ENCODE peak calls at places on chromosomes 3 and 15, in six cellular contexts. One of them, this sample, is unnamed.

GRCh38 chr3:139378587-139378986 is 10.9 kb downstream of the COPB2 start:
- DNase-seq in choroid plexus epithelial cell: peak
- DNase-seq in mesothelial cell of epicardium: no peak
- DNase-seq in fibroblast of lung: peak
- DNase-seq in BJ: no peak
- DNase-seq in GM10248: no peak
- DNase-seq in this sample: no peak

GRCh38 chr3:118473343-118473742 is 561.3 kb downstream of the IGSF11 start:
- DNase-seq in choroid plexus epithelial cell: no peak
- DNase-seq in mesothelial cell of epicardium: no peak
- DNase-seq in fibroblast of lung: no peak
- DNase-seq in BJ: no peak
- DNase-seq in GM10248: no peak
- DNase-seq in this sample: no peak

GRCh38 chr3:101687142-101687931 is 819 bp upstream of the RPL24 start:
- DNase-seq in choroid plexus epithelial cell: no peak
- DNase-seq in mesothelial cell of epicardium: no peak
- DNase-seq in fibroblast of lung: peak
- DNase-seq in BJ: no peak
- DNase-seq in GM10248: no peak
- DNase-seq in this sample: no peak

GRCh38 chr15:48602358-48603122 is 43.0 kb downstream of the FBN1 start:
- DNase-seq in choroid plexus epithelial cell: peak
- DNase-seq in mesothelial cell of epicardium: no peak
- DNase-seq in fibroblast of lung: peak
- DNase-seq in BJ: peak
- DNase-seq in GM10248: no peak
- DNase-seq in this sample: no peak

GRCh38 chr3:128497305-128498126 is 4.5 kb upstream of the GATA2 start:
- DNase-seq in choroid plexus epithelial cell: no peak
- DNase-seq in mesothelial cell of epicardium: peak
- DNase-seq in fibroblast of lung: peak
- DNase-seq in BJ: no peak
- DNase-seq in GM10248: peak
- DNase-seq in this sample: peak

GRCh38 chr15:69074011-69074842 is 59.7 kb downstream of the NOX5 start:
- DNase-seq in choroid plexus epithelial cell: peak
- DNase-seq in mesothelial cell of epicardium: peak
- DNase-seq in fibroblast of lung: peak
- DNase-seq in BJ: no peak
- DNase-seq in GM10248: no peak
- DNase-seq in this sample: no peak

GRCh38 chr3:177284383-177284881 is 87.2 kb upstream of the TBL1XR1 start:
- DNase-seq in choroid plexus epithelial cell: peak
- DNase-seq in mesothelial cell of epicardium: no peak
- DNase-seq in fibroblast of lung: peak
- DNase-seq in BJ: no peak
- DNase-seq in GM10248: no peak
- DNase-seq in this sample: no peak

GRCh38 chr3:128426128-128426921 is 40.4 kb downstream of the DNAJB8 start:
- DNase-seq in choroid plexus epithelial cell: peak
- DNase-seq in mesothelial cell of epicardium: peak
- DNase-seq in fibroblast of lung: no peak
- DNase-seq in BJ: no peak
- DNase-seq in GM10248: peak
- DNase-seq in this sample: peak

GRCh38 chr3:71008350-71008923 is 575.1 kb downstream of the FOXP1 start:
- DNase-seq in choroid plexus epithelial cell: no peak
- DNase-seq in mesothelial cell of epicardium: no peak
- DNase-seq in fibroblast of lung: no peak
- DNase-seq in BJ: no peak
- DNase-seq in GM10248: no peak
- DNase-seq in this sample: no peak

GRCh38 chr3:107222927-107223326 is 154.3 kb upstream of the CCDC54 start:
- DNase-seq in choroid plexus epithelial cell: peak
- DNase-seq in mesothelial cell of epicardium: no peak
- DNase-seq in fibroblast of lung: peak
- DNase-seq in BJ: peak
- DNase-seq in GM10248: no peak
- DNase-seq in this sample: no peak

GRCh38 chr3:14906355-14906960 is 40.9 kb upstream of the NR2C2 start:
- DNase-seq in choroid plexus epithelial cell: no peak
- DNase-seq in mesothelial cell of epicardium: no peak
- DNase-seq in fibroblast of lung: no peak
- DNase-seq in BJ: no peak
- DNase-seq in GM10248: no peak
- DNase-seq in this sample: no peak

GRCh38 chr15:52261498-52262242 is 33.9 kb downstream of the MYO5C start:
- DNase-seq in choroid plexus epithelial cell: peak
- DNase-seq in mesothelial cell of epicardium: no peak
- DNase-seq in fibroblast of lung: peak
- DNase-seq in BJ: peak
- DNase-seq in GM10248: peak
- DNase-seq in this sample: peak

GRCh38 chr3:126474498-126475410 is 937 bp downstream of the ZXDC start:
- DNase-seq in choroid plexus epithelial cell: peak
- DNase-seq in mesothelial cell of epicardium: peak
- DNase-seq in fibroblast of lung: peak
- DNase-seq in BJ: no peak
- DNase-seq in GM10248: peak
- DNase-seq in this sample: peak

GRCh38 chr3:38168988-38169363 is 3.6 kb downstream of the OXSR1 start:
- DNase-seq in choroid plexus epithelial cell: no peak
- DNase-seq in mesothelial cell of epicardium: no peak
- DNase-seq in fibroblast of lung: peak
- DNase-seq in BJ: no peak
- DNase-seq in GM10248: no peak
- DNase-seq in this sample: no peak

GRCh38 chr3:146019508-146019907 is 141.5 kb downstream of the PLOD2 start:
- DNase-seq in choroid plexus epithelial cell: no peak
- DNase-seq in mesothelial cell of epicardium: no peak
- DNase-seq in fibroblast of lung: no peak
- DNase-seq in BJ: no peak
- DNase-seq in GM10248: no peak
- DNase-seq in this sample: no peak

GRCh38 chr3:17602126-17602525 is 140.3 kb downstream of the TBC1D5 start:
- DNase-seq in choroid plexus epithelial cell: peak
- DNase-seq in mesothelial cell of epicardium: no peak
- DNase-seq in fibroblast of lung: peak
- DNase-seq in BJ: no peak
- DNase-seq in GM10248: no peak
- DNase-seq in this sample: no peak

GRCh38 chr3:192408721-192409151 is 318.6 kb downstream of the FGF12 start:
- DNase-seq in choroid plexus epithelial cell: no peak
- DNase-seq in mesothelial cell of epicardium: peak
- DNase-seq in fibroblast of lung: peak
- DNase-seq in BJ: no peak
- DNase-seq in GM10248: peak
- DNase-seq in this sample: no peak

GRCh38 chr3:29601861-29602585 is 321.2 kb downstream of the RBMS3 start:
- DNase-seq in choroid plexus epithelial cell: no peak
- DNase-seq in mesothelial cell of epicardium: no peak
- DNase-seq in fibroblast of lung: no peak
- DNase-seq in BJ: no peak
- DNase-seq in GM10248: no peak
- DNase-seq in this sample: no peak

GRCh38 chr3:72338942-72339749 is 509.1 kb downstream of the SHQ1 start:
- DNase-seq in choroid plexus epithelial cell: peak
- DNase-seq in mesothelial cell of epicardium: no peak
- DNase-seq in fibroblast of lung: peak
- DNase-seq in BJ: peak
- DNase-seq in GM10248: no peak
- DNase-seq in this sample: peak

GRCh38 chr15:27768731-27769510 is 330.2 kb downstream of the OCA2 start:
- DNase-seq in choroid plexus epithelial cell: no peak
- DNase-seq in mesothelial cell of epicardium: no peak
- DNase-seq in fibroblast of lung: no peak
- DNase-seq in BJ: no peak
- DNase-seq in GM10248: no peak
- DNase-seq in this sample: no peak

GRCh38 chr3:14718539-14718938 is 43.6 kb downstream of the C3orf20 start:
- DNase-seq in choroid plexus epithelial cell: no peak
- DNase-seq in mesothelial cell of epicardium: no peak
- DNase-seq in fibroblast of lung: no peak
- DNase-seq in BJ: no peak
- DNase-seq in GM10248: no peak
- DNase-seq in this sample: no peak

GRCh38 chr3:72289708-72290104 is 504.8 kb upstream of the PROK2 start:
- DNase-seq in choroid plexus epithelial cell: no peak
- DNase-seq in mesothelial cell of epicardium: no peak
- DNase-seq in fibroblast of lung: no peak
- DNase-seq in BJ: no peak
- DNase-seq in GM10248: no peak
- DNase-seq in this sample: no peak

GRCh38 chr3:89405145-89405544 is 297.7 kb downstream of the EPHA3 start:
- DNase-seq in choroid plexus epithelial cell: peak
- DNase-seq in mesothelial cell of epicardium: no peak
- DNase-seq in fibroblast of lung: peak
- DNase-seq in BJ: no peak
- DNase-seq in GM10248: no peak
- DNase-seq in this sample: no peak

GRCh38 chr3:50390523-50391177 is 31.3 kb upstream of the TMEM115 start:
- DNase-seq in choroid plexus epithelial cell: no peak
- DNase-seq in mesothelial cell of epicardium: no peak
- DNase-seq in fibroblast of lung: no peak
- DNase-seq in BJ: no peak
- DNase-seq in GM10248: no peak
- DNase-seq in this sample: no peak

GRCh38 chr15:31437686-31438085 is 111.1 kb downstream of the KLF13 start:
- DNase-seq in choroid plexus epithelial cell: no peak
- DNase-seq in mesothelial cell of epicardium: no peak
- DNase-seq in fibroblast of lung: no peak
- DNase-seq in BJ: no peak
- DNase-seq in GM10248: peak
- DNase-seq in this sample: peak

GRCh38 chr15:40591310-40591845 is 2.7 kb upstream of the KNL1 start:
- DNase-seq in choroid plexus epithelial cell: no peak
- DNase-seq in mesothelial cell of epicardium: peak
- DNase-seq in fibroblast of lung: no peak
- DNase-seq in BJ: no peak
- DNase-seq in GM10248: no peak
- DNase-seq in this sample: no peak

GRCh38 chr3:158058775-158059174 is 47.4 kb downstream of the SHOX2 start:
- DNase-seq in choroid plexus epithelial cell: no peak
- DNase-seq in mesothelial cell of epicardium: no peak
- DNase-seq in fibroblast of lung: no peak
- DNase-seq in BJ: no peak
- DNase-seq in GM10248: no peak
- DNase-seq in this sample: no peak

GRCh38 chr15:63025460-63025859 is 17.1 kb upstream of the TPM1 start:
- DNase-seq in choroid plexus epithelial cell: no peak
- DNase-seq in mesothelial cell of epicardium: no peak
- DNase-seq in fibroblast of lung: no peak
- DNase-seq in BJ: no peak
- DNase-seq in GM10248: no peak
- DNase-seq in this sample: no peak

GRCh38 chr15:73951044-73951561 is 24.8 kb downstream of the LOXL1 start:
- DNase-seq in choroid plexus epithelial cell: peak
- DNase-seq in mesothelial cell of epicardium: peak
- DNase-seq in fibroblast of lung: peak
- DNase-seq in BJ: peak
- DNase-seq in GM10248: peak
- DNase-seq in this sample: peak
- TF ChIP-seq CTCF in choroid plexus epithelial cell: peak
- TF ChIP-seq CTCF in mesothelial cell of epicardium: no peak
- TF ChIP-seq CTCF in fibroblast of lung: peak
- TF ChIP-seq CTCF in BJ: peak
- TF ChIP-seq CTCF in GM10248: peak
- TF ChIP-seq CTCF in this sample: peak

DNA sequence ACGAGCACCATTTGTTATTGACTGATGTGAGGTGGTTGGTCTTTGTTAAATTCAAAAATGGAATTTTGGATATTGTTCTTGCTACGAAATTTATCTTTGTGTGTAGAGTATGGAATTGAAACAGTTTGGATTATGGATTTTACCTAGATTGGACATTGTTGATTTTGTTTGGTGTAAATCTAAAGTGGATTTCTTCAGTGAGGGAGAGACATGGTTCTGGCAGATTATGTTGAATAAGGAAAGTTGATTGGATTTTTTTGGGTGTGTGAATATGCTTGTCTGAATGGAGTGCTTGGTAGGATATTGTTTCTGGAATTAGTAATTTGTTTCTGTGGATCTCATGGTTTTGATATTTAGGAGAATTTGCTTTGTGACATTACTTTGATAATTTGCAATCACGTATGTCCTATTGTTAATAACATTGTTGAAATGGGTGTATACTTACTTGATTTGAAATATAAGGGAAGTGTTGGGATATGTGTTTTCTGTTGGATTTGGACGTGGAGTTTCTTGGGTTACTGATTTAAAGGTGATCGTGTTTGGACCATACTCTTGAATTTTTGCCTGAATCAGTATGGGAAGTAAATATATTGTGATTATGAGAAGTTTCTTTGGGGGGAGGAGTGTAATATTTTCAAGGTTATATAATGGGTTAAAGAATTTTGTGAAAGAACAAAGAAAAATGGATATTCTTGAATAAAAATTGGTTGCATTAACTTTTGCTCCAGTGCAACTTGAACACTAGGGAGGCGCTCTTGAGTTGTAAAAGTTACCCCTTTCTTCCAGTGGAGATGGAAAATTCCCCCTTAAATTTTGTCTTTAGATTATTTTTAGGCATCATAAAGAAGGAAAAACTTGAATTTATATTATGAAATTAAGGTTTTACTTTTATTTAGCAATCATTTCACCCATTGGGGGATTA is 875 bp upstream of the CHD2 start:
- DNase-seq in choroid plexus epithelial cell: no peak
- DNase-seq in mesothelial cell of epicardium: no peak
- DNase-seq in fibroblast of lung: no peak
- DNase-seq in BJ: no peak
- DNase-seq in GM10248: no peak
- DNase-seq in this sample: no peak
- TF ChIP-seq CTCF in choroid plexus epithelial cell: peak
- TF ChIP-seq CTCF in mesothelial cell of epicardium: peak
- TF ChIP-seq CTCF in fibroblast of lung: peak
- TF ChIP-seq CTCF in BJ: peak
- TF ChIP-seq CTCF in GM10248: no peak
- TF ChIP-seq CTCF in this sample: peak

DNA sequence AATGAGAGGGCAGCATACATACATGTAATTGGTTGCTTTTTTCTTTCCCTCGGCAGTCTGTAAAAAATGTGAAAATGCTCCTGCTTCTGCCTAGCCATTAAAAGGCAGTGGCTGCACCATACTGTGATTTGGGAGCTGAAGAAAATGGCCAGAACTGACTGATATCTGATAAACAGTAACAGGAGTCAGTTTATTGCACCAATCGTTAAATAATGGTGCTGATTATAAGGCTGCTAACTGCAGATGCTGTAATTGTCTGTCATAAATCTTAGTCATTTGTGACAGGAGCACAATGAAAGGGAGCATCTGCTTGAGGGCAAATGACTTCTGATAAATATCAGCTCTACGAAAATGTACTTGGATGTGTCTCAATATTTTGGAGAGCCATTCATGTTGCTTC is 263.1 kb upstream of the DNAJC19 start:
- DNase-seq in choroid plexus epithelial cell: no peak
- DNase-seq in mesothelial cell of epicardium: no peak
- DNase-seq in fibroblast of lung: no peak
- DNase-seq in BJ: no peak
- DNase-seq in GM10248: no peak
- DNase-seq in this sample: no peak
- TF ChIP-seq CTCF in choroid plexus epithelial cell: no peak
- TF ChIP-seq CTCF in mesothelial cell of epicardium: no peak
- TF ChIP-seq CTCF in fibroblast of lung: no peak
- TF ChIP-seq CTCF in BJ: no peak
- TF ChIP-seq CTCF in GM10248: no peak
- TF ChIP-seq CTCF in this sample: no peak

GRCh38 chr3:184741798-184742675 is 30.2 kb upstream of the MAGEF1 start:
- DNase-seq in choroid plexus epithelial cell: no peak
- DNase-seq in mesothelial cell of epicardium: no peak
- DNase-seq in fibroblast of lung: no peak
- DNase-seq in BJ: no peak
- DNase-seq in GM10248: no peak
- DNase-seq in this sample: no peak
- TF ChIP-seq CTCF in choroid plexus epithelial cell: peak
- TF ChIP-seq CTCF in mesothelial cell of epicardium: peak
- TF ChIP-seq CTCF in fibroblast of lung: no peak
- TF ChIP-seq CTCF in BJ: no peak
- TF ChIP-seq CTCF in GM10248: no peak
- TF ChIP-seq CTCF in this sample: no peak